ENCODE peak calls at places on chromosomes 16 and 17, in ten cellular contexts. L is CD4-positive, CD25-positive, alpha-beta regulatory T cell; N is testis; Z is uterus; A is neural progenitor cell; D is mucosa of descending colon; Q is esophagus muscularis mucosa; O is PC-9; S is endodermal cell; P is psoas muscle. Y is an unnamed sample. For H3K9me3 and H3K36me3, the result is how much of the 10 kb centered on the place peaks cover.

GRCh38 chr17:46794318-46794717 is 24.2 kb downstream of the WNT3 start:
- DNase-seq in N (no peak), L (no peak), S (no peak), Q (no peak), D (no peak), P (no peak), Z (no peak), A (no peak), O (no peak), Y (no peak)

GRCh38 chr17:83056583-83057396 is 22.6 kb upstream of the METRNL start:
- DNase-seq in Q (no peak), O (no peak), N (no peak), Z (peak), A (peak), L (no peak), P (no peak), S (peak), D (peak), Y (peak)

GRCh38 chr16:86892509-86892908 is 314.2 kb downstream of the FOXL1 start:
- DNase-seq in S (no peak), D (no peak), P (no peak), N (no peak), O (no peak), Z (no peak), L (no peak), A (no peak), Q (no peak), Y (no peak)

GRCh38 chr17:50443492-50444051 is 17.6 kb downstream of the ACSF2 start:
- DNase-seq in O (peak), P (no peak), D (peak), L (no peak), S (no peak), N (peak), Z (no peak), Q (no peak), A (no peak), Y (no peak)

GRCh38 chr17:2416010-2416734 is 15.3 kb upstream of the MNT start:
- DNase-seq in O (peak), A (peak), L (peak), P (peak), Q (peak), D (peak), N (peak), Z (peak), S (peak), Y (peak)

GRCh38 chr17:14776791-14777190 is 475.9 kb downstream of the HS3ST3B1 start:
- DNase-seq in S (no peak), L (no peak), O (no peak), A (no peak), Z (no peak), N (no peak), Q (peak), D (no peak), P (no peak), Y (no peak)

GRCh38 chr17:80970044-80970761 is 21.4 kb upstream of the CHMP6 start:
- DNase-seq in N (peak), Q (no peak), O (no peak), A (peak), S (peak), D (peak), Z (peak), P (peak), L (peak), Y (peak)

GRCh38 chr17:80790981-80791742 is 200.5 kb upstream of the CHMP6 start:
- DNase-seq in S (peak), O (no peak), A (no peak), N (no peak), Q (no peak), P (no peak), Z (no peak), L (peak), D (no peak), Y (no peak)

GRCh38 chr17:50310455-50311111 is 35.3 kb upstream of the XYLT2 start:
- DNase-seq in Z (no peak), Q (no peak), P (no peak), A (no peak), S (peak), D (no peak), O (no peak), N (no peak), L (no peak), Y (no peak)

GRCh38 chr17:32553168-32553567 is 66.4 kb downstream of the CDK5R1 start:
- DNase-seq in Q (no peak), Z (no peak), S (no peak), L (no peak), D (no peak), P (no peak), A (no peak), N (no peak), O (no peak), Y (no peak)

GRCh38 chr16:24174504-24174903 is 81.6 kb upstream of the CACNG3 start:
- DNase-seq in Q (no peak), Z (no peak), O (no peak), P (no peak), N (no peak), A (no peak), L (no peak), D (no peak), S (no peak), Y (no peak)

GRCh38 chr16:83530293-83530692 is 277.5 kb upstream of the HSBP1 start:
- DNase-seq in Q (no peak), A (no peak), P (no peak), N (no peak), D (no peak), O (no peak), L (no peak), S (no peak), Z (no peak), Y (no peak)

GRCh38 chr16:85418978-85419491 is 194.1 kb upstream of the GSE1 start:
- DNase-seq in N (peak), A (peak), O (no peak), Z (no peak), P (no peak), S (no peak), L (no peak), Q (no peak), D (peak), Y (peak)

GRCh38 chr16:2148714-2149629 is 547 bp downstream of the RAB26 start:
- DNase-seq in O (peak), Z (no peak), N (no peak), A (peak), Q (no peak), D (peak), P (no peak), L (no peak), S (peak), Y (peak)

GRCh38 chr17:82978354-82978753 is 101.1 kb upstream of the METRNL start:
- DNase-seq in L (no peak), A (no peak), O (no peak), S (no peak), N (peak), P (no peak), Q (no peak), D (no peak), Z (no peak), Y (no peak)

GRCh38 chr16:67987460-67988160 is 7.3 kb upstream of the DPEP3 start:
- DNase-seq in N (peak), L (no peak), Q (no peak), S (no peak), P (peak), D (no peak), Z (peak), O (no peak), A (no peak), Y (no peak)

GRCh38 chr16:64738321-64738960 is 383.4 kb downstream of the CDH11 start:
- DNase-seq in D (no peak), N (no peak), P (no peak), O (no peak), Z (no peak), S (no peak), A (no peak), L (no peak), Q (no peak), Y (no peak)
- H3K9me3 ChIP-seq in D (under half), N (under half), P (under half), O (under half), Z (under half), S (under half), A (under half), L (under half), Q (under half), Y (under half)

GRCh38 chr17:45397796-45398195 is 34.9 kb downstream of the ARHGAP27 start:
- DNase-seq in Z (no peak), A (no peak), O (no peak), Q (no peak), S (no peak), N (no peak), P (no peak), L (no peak), D (peak), Y (no peak)
- H3K36me3 ChIP-seq in Z (under half), A (under half), O (under half), Q (half or more), S (under half), N (under half), P (under half), L (half or more), D (under half), Y (under half)

DNA sequence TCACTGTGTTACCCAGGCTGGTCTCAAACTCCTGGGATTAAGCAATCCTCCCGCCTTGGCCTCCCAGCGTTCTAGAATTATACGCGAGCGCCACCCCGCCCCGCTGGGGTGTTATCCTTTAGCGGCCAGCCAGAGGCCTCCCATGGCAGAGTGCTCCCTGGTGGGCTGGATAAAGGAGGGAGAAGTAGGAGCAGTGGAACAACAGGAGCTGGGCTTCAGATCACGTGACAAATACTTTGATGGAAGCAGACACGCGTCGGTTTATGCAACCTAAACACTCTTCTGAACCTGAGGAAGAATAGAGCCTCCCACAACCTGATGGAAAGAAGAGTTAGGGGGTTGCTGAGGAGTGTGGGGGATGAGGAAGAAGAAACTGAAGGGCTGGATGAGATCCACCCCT is 2114.0 kb downstream of the TP53TG3F start:
- DNase-seq in Q (no peak), S (no peak), D (no peak), O (no peak), N (no peak), A (no peak), L (no peak), Z (no peak), P (no peak), Y (no peak)
- H3K9me3 ChIP-seq in Q (under half), S (half or more), D (half or more), O (under half), N (under half), A (under half), L (under half), Z (under half), P (under half), Y (under half)

DNA sequence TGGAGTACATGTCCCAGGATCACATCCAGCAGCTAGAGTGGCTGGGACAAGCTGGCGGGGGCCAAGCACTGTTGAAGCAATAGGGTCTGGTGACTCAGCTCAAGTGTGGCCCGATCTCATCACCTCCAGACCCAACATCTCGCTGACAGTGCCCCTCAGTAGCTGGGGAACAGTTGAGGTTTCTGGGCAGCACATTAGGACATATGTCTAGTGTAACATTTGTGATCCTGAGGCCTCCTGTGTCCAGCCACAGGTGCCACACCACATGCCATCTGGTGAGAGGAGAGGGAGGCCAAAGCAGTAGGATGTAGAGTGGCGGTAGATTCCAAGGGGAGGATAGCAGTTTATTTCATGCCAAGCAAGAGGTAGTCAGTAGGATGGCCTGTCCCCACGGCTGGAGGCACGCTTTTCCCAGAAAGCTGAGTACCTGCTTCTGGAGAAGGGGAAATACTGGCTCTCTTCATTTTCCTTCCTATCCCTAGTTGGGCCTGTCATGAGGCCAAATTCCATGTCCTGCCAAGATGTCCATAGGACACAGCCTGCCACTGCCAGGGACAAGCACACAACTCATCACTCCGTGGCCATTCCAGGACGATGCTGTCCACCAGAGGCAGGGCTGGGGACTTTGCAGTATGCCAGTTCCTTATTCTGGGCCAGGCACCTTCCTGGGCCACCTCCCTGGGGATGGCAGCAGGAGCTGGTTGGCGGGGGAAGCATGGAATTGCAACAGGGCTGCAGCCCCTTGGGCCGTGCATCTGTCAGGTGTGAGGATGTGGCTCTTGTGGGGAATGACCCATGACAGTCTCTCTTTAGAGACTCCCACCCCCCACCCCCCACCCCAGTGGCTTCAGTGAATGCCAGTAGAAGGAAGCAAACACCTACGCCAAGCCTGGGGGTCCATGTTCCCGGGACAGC is 24.0 kb downstream of the GGA3 start:
- DNase-seq in Z (no peak), N (no peak), A (no peak), O (no peak), D (no peak), P (peak), Q (no peak), S (no peak), L (no peak), Y (no peak)
- H3K36me3 ChIP-seq in Z (under half), N (under half), A (under half), O (under half), D (under half), P (half or more), Q (half or more), S (half or more), L (half or more), Y (under half)

GRCh38 chr16:75169899-75170405 is 21.6 kb downstream of the ZFP1 start:
- DNase-seq in Z (no peak), O (no peak), L (no peak), A (no peak), D (no peak), S (no peak), Q (no peak), P (no peak), N (no peak), Y (no peak)
- H3K9me3 ChIP-seq in Z (under half), O (half or more), L (half or more), A (under half), D (half or more), S (half or more), Q (under half), P (half or more), N (under half), Y (under half)

GRCh38 chr17:79478051-79478461 is 132.8 kb downstream of the RBFOX3 start:
- DNase-seq in A (no peak), Z (peak), S (no peak), L (no peak), P (no peak), N (no peak), Q (no peak), D (no peak), O (no peak), Y (no peak)
- H3K36me3 ChIP-seq in A (under half), Z (under half), S (under half), L (under half), P (under half), N (under half), Q (under half), D (under half), O (under half), Y (under half)

DNA sequence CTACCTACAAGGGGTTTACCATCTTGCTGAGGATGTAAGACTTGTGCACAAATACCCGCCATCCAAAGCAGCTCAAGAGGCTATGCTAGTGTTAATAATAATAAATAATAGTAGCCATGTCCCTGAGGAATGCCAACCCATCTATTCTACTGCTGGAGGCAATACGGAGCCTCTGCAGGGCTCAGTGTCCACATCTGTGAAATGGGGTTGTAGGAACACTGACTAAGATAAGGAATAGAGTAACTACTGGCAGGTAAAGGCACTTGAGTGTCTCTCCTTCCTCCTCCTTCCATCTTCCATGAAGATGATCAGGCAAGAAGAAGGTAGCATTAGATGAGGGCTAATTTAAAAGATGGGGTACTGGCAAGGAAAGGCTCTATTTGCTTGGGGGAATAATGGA is 295.3 kb downstream of the SLC39A11 start:
- DNase-seq in A (no peak), L (no peak), O (no peak), Q (no peak), S (no peak), Z (no peak), N (no peak), D (no peak), P (no peak), Y (no peak)
- H3K9me3 ChIP-seq in A (under half), L (under half), O (under half), Q (under half), S (half or more), Z (under half), N (under half), D (under half), P (under half), Y (under half)

GRCh38 chr16:27463741-27464662 is 62.0 kb downstream of the IL21R start:
- DNase-seq in P (no peak), S (no peak), O (no peak), D (no peak), L (peak), Q (no peak), N (peak), Z (no peak), A (no peak), Y (no peak)

GRCh38 chr16:27462200-27462845 is 60.3 kb downstream of the IL21R start:
- DNase-seq in P (no peak), O (no peak), S (no peak), D (no peak), Z (no peak), N (no peak), A (no peak), Q (no peak), L (no peak), Y (no peak)

GRCh38 chr16:27464663-27465482 is 62.9 kb downstream of the IL21R start:
- DNase-seq in P (no peak), S (no peak), L (no peak), N (no peak), Z (no peak), Q (no peak), A (no peak), O (no peak), D (no peak), Y (no peak)

GRCh38 chr16:27462846-27463682 is 61.1 kb downstream of the IL21R start:
- DNase-seq in P (no peak), Q (no peak), L (no peak), N (no peak), D (no peak), S (no peak), A (no peak), Z (no peak), O (no peak), Y (no peak)

GRCh38 chr16:27465483-27465879 is 63.5 kb downstream of the IL21R start:
- DNase-seq in A (no peak), N (no peak), S (no peak), Q (no peak), P (no peak), D (no peak), O (no peak), L (no peak), Z (no peak), Y (no peak)
- H3K36me3 ChIP-seq in A (under half), N (under half), S (half or more), Q (half or more), P (half or more), D (under half), O (under half), L (half or more), Z (under half), Y (under half)

Y was measured in pancreas.